ENCODE peak calls at places on chromosomes 3 and 15, in seven cellular contexts. One of them, this sample, is unnamed.

GRCh38 chr3:115588201-115588600 is 35.1 kb upstream of the GAP43 start:
- DNase-seq in HCT116: no peak
- DNase-seq in HT-29: no peak
- DNase-seq in memory B cell: no peak
- DNase-seq in hypothalamus: no peak
- DNase-seq in stimulated activated naive CD4-positive, alpha-beta T cell: no peak
- DNase-seq in WTC11: no peak
- DNase-seq in this sample: no peak

GRCh38 chr3:149894211-149894610 is 76.5 kb downstream of the PFN2 start:
- DNase-seq in HCT116: no peak
- DNase-seq in HT-29: no peak
- DNase-seq in memory B cell: no peak
- DNase-seq in hypothalamus: no peak
- DNase-seq in stimulated activated naive CD4-positive, alpha-beta T cell: no peak
- DNase-seq in WTC11: no peak
- DNase-seq in this sample: no peak

GRCh38 chr3:195078891-195079440 is 192.0 kb downstream of the XXYLT1 start:
- DNase-seq in HCT116: no peak
- DNase-seq in HT-29: no peak
- DNase-seq in memory B cell: no peak
- DNase-seq in hypothalamus: no peak
- DNase-seq in stimulated activated naive CD4-positive, alpha-beta T cell: no peak
- DNase-seq in WTC11: no peak
- DNase-seq in this sample: no peak

GRCh38 chr15:58440922-58441321 is 9.1 kb downstream of the LIPC start:
- DNase-seq in HCT116: peak
- DNase-seq in HT-29: peak
- DNase-seq in memory B cell: no peak
- DNase-seq in hypothalamus: no peak
- DNase-seq in stimulated activated naive CD4-positive, alpha-beta T cell: no peak
- DNase-seq in WTC11: peak
- DNase-seq in this sample: no peak

GRCh38 chr15:57947781-57948180 is 117.7 kb downstream of the ALDH1A2 start:
- DNase-seq in HCT116: no peak
- DNase-seq in HT-29: no peak
- DNase-seq in memory B cell: no peak
- DNase-seq in hypothalamus: no peak
- DNase-seq in stimulated activated naive CD4-positive, alpha-beta T cell: no peak
- DNase-seq in WTC11: peak
- DNase-seq in this sample: no peak

GRCh38 chr15:98845138-98845884 is 162.3 kb downstream of the PGPEP1L start:
- DNase-seq in HCT116: no peak
- DNase-seq in HT-29: no peak
- DNase-seq in memory B cell: no peak
- DNase-seq in hypothalamus: no peak
- DNase-seq in stimulated activated naive CD4-positive, alpha-beta T cell: no peak
- DNase-seq in WTC11: no peak
- DNase-seq in this sample: no peak

GRCh38 chr3:10432156-10432845 is 73.1 kb downstream of the ATP2B2 start:
- DNase-seq in HCT116: no peak
- DNase-seq in HT-29: no peak
- DNase-seq in memory B cell: no peak
- DNase-seq in hypothalamus: no peak
- DNase-seq in stimulated activated naive CD4-positive, alpha-beta T cell: no peak
- DNase-seq in WTC11: no peak
- DNase-seq in this sample: no peak

GRCh38 chr3:98733055-98733777 is 29.9 kb upstream of the ST3GAL6 start:
- DNase-seq in HCT116: no peak
- DNase-seq in HT-29: no peak
- DNase-seq in memory B cell: no peak
- DNase-seq in hypothalamus: peak
- DNase-seq in stimulated activated naive CD4-positive, alpha-beta T cell: peak
- DNase-seq in WTC11: peak
- DNase-seq in this sample: peak

GRCh38 chr15:60083318-60083717 is 79.2 kb downstream of the FOXB1 start:
- DNase-seq in HCT116: no peak
- DNase-seq in HT-29: no peak
- DNase-seq in memory B cell: no peak
- DNase-seq in hypothalamus: no peak
- DNase-seq in stimulated activated naive CD4-positive, alpha-beta T cell: no peak
- DNase-seq in WTC11: no peak
- DNase-seq in this sample: no peak

GRCh38 chr3:195185574-195185973 is 85.4 kb downstream of the XXYLT1 start:
- DNase-seq in HCT116: no peak
- DNase-seq in HT-29: no peak
- DNase-seq in memory B cell: no peak
- DNase-seq in hypothalamus: no peak
- DNase-seq in stimulated activated naive CD4-positive, alpha-beta T cell: no peak
- DNase-seq in WTC11: no peak
- DNase-seq in this sample: no peak

GRCh38 chr3:127888564-127889107 is 26.4 kb upstream of the KBTBD12 start:
- DNase-seq in HCT116: no peak
- DNase-seq in HT-29: no peak
- DNase-seq in memory B cell: no peak
- DNase-seq in hypothalamus: no peak
- DNase-seq in stimulated activated naive CD4-positive, alpha-beta T cell: no peak
- DNase-seq in WTC11: no peak
- DNase-seq in this sample: no peak

GRCh38 chr3:32175607-32176197 is 62.8 kb upstream of the CMTM8 start:
- DNase-seq in HCT116: peak
- DNase-seq in HT-29: peak
- DNase-seq in memory B cell: peak
- DNase-seq in hypothalamus: no peak
- DNase-seq in stimulated activated naive CD4-positive, alpha-beta T cell: peak
- DNase-seq in WTC11: peak
- DNase-seq in this sample: no peak

GRCh38 chr3:184242297-184242685 is 6.5 kb downstream of the ALG3 start:
- DNase-seq in HCT116: no peak
- DNase-seq in HT-29: no peak
- DNase-seq in memory B cell: no peak
- DNase-seq in hypothalamus: no peak
- DNase-seq in stimulated activated naive CD4-positive, alpha-beta T cell: no peak
- DNase-seq in WTC11: no peak
- DNase-seq in this sample: no peak

GRCh38 chr15:72175186-72176044 is 22.2 kb downstream of the GRAMD2A start:
- DNase-seq in HCT116: no peak
- DNase-seq in HT-29: no peak
- DNase-seq in memory B cell: no peak
- DNase-seq in hypothalamus: no peak
- DNase-seq in stimulated activated naive CD4-positive, alpha-beta T cell: no peak
- DNase-seq in WTC11: no peak
- DNase-seq in this sample: no peak

GRCh38 chr3:177312491-177312890 is 115.2 kb upstream of the TBL1XR1 start:
- DNase-seq in HCT116: no peak
- DNase-seq in HT-29: no peak
- DNase-seq in memory B cell: no peak
- DNase-seq in hypothalamus: no peak
- DNase-seq in stimulated activated naive CD4-positive, alpha-beta T cell: no peak
- DNase-seq in WTC11: no peak
- DNase-seq in this sample: no peak

GRCh38 chr3:189517981-189518380 is 113.2 kb upstream of the TP63 start:
- DNase-seq in HCT116: no peak
- DNase-seq in HT-29: no peak
- DNase-seq in memory B cell: no peak
- DNase-seq in hypothalamus: no peak
- DNase-seq in stimulated activated naive CD4-positive, alpha-beta T cell: no peak
- DNase-seq in WTC11: no peak
- DNase-seq in this sample: no peak

This sample was measured in amygdala.